ENCODE peak calls at places on chromosomes 4 and X, in six cellular contexts. T is OCI-LY7; V is left ventricle myocardium inferior; F is dorsolateral prefrontal cortex; P is CD4-positive, alpha-beta T cell; I is nephron progenitor cell. X is an unnamed sample.

GRCh38 chr4:43330288-43330687 is 437.8 kb downstream of the GRXCR1 start:
- DNase-seq in T (no peak), V (no peak), F (no peak), P (no peak), I (no peak), X (no peak)

GRCh38 chr4:54872246-54872645 is 214.5 kb downstream of the KIT start:
- DNase-seq in T (no peak), V (no peak), F (no peak), P (no peak), I (no peak), X (no peak)

GRCh38 chr4:165347647-165348569 is 20.4 kb downstream of the MSMO1 start:
- DNase-seq in T (no peak), V (no peak), F (no peak), P (no peak), I (no peak), X (no peak)

GRCh38 chr4:10144971-10145370 is 28.4 kb upstream of the WDR1 start:
- DNase-seq in T (no peak), V (no peak), F (no peak), P (no peak), I (no peak), X (no peak)

GRCh38 chr4:71689822-71690221 is 94.1 kb downstream of the GC start:
- DNase-seq in T (no peak), V (no peak), F (no peak), P (no peak), I (no peak), X (no peak)

GRCh38 chrX:96140796-96141195 is 543.8 kb upstream of the DIAPH2 start:
- DNase-seq in T (no peak), V (no peak), F (no peak), P (no peak), I (no peak), X (no peak)

GRCh38 chr4:87024181-87024580 is 89.4 kb downstream of the AFF1 start:
- DNase-seq in T (no peak), V (no peak), F (no peak), P (no peak), I (no peak), X (no peak)

GRCh38 chr4:1065732-1066131 is 47.6 kb downstream of the RNF212 start:
- DNase-seq in T (no peak), V (no peak), F (no peak), P (no peak), I (no peak), X (no peak)

GRCh38 chrX:131747173-131747572 is 203.3 kb downstream of the OR13H1 start:
- DNase-seq in T (no peak), V (no peak), F (peak), P (peak), I (no peak), X (no peak)

GRCh38 chr4:164136181-164136616 is 617.7 kb upstream of the SMIM31 start:
- DNase-seq in T (no peak), V (no peak), F (no peak), P (no peak), I (no peak), X (no peak)

GRCh38 chr4:63563288-63564014 is 845.8 kb downstream of the TECRL start:
- DNase-seq in T (no peak), V (no peak), F (no peak), P (no peak), I (no peak), X (no peak)

GRCh38 chr4:43471950-43472349 is 579.4 kb downstream of the GRXCR1 start:
- DNase-seq in T (no peak), V (no peak), F (no peak), P (no peak), I (no peak), X (no peak)

GRCh38 chr4:54484361-54484760 is 173.4 kb upstream of the KIT start:
- DNase-seq in T (no peak), V (no peak), F (no peak), P (no peak), I (no peak), X (no peak)

GRCh38 chr4:176534566-176534965 is 214.8 kb downstream of the SPCS3 start:
- DNase-seq in T (no peak), V (no peak), F (no peak), P (no peak), I (no peak), X (no peak)

GRCh38 chr4:18691431-18692200 is 670.1 kb upstream of the LCORL start:
- DNase-seq in T (peak), V (no peak), F (no peak), P (no peak), I (peak), X (no peak)

GRCh38 chrX:123155327-123155726 is 28.8 kb upstream of the GRIA3 start:
- DNase-seq in T (no peak), V (no peak), F (no peak), P (no peak), I (no peak), X (no peak)

GRCh38 chrX:144253356-144253755 is 369.5 kb downstream of the UBE2NL start:
- DNase-seq in T (no peak), V (no peak), F (no peak), P (no peak), I (no peak), X (no peak)

GRCh38 chrX:38968344-38968743 is 167.1 kb downstream of the MID1IP1 start:
- DNase-seq in T (no peak), V (no peak), F (no peak), P (no peak), I (no peak), X (no peak)

GRCh38 chr4:2765832-2766526 is 9.8 kb upstream of the TNIP2 start:
- DNase-seq in T (no peak), V (no peak), F (no peak), P (no peak), I (no peak), X (no peak)

GRCh38 chrX:9141496-9141895 is 107.6 kb upstream of the FAM9B start:
- DNase-seq in T (no peak), V (no peak), F (no peak), P (no peak), I (no peak), X (no peak)

GRCh38 chr4:8514391-8514790 is 65.8 kb upstream of the GPR78 start:
- DNase-seq in T (no peak), V (no peak), F (no peak), P (no peak), I (no peak), X (no peak)

GRCh38 chr4:113979157-113979972 is at the start of gene ARSJ:
- DNase-seq in T (no peak), V (peak), F (peak), P (no peak), I (peak), X (peak)

GRCh38 chr4:82706349-82707000 is 92.1 kb downstream of the SCD5 start:
- DNase-seq in T (no peak), V (no peak), F (no peak), P (no peak), I (no peak), X (no peak)

GRCh38 chr4:89797117-89797516 is 39.8 kb downstream of the SNCA start:
- DNase-seq in T (no peak), V (no peak), F (no peak), P (no peak), I (no peak), X (no peak)

GRCh38 chr4:69742596-69742995 is 17.8 kb downstream of the SULT1B1 start:
- DNase-seq in T (no peak), V (no peak), F (no peak), P (no peak), I (no peak), X (no peak)

GRCh38 chr4:10157478-10158354 is 41.1 kb upstream of the WDR1 start:
- DNase-seq in T (peak), V (peak), F (peak), P (no peak), I (peak), X (peak)

GRCh38 chr4:162392938-162393337 is 229.1 kb upstream of the FSTL5 start:
- DNase-seq in T (no peak), V (no peak), F (no peak), P (no peak), I (no peak), X (no peak)

GRCh38 chrX:39133971-39134370 is 332.7 kb downstream of the MID1IP1 start:
- DNase-seq in T (peak), V (no peak), F (no peak), P (peak), I (no peak), X (peak)

GRCh38 chr4:113122066-113122465 is 72.6 kb downstream of the ANK2 start:
- DNase-seq in T (no peak), V (no peak), F (no peak), P (no peak), I (no peak), X (no peak)

GRCh38 chr4:145843148-145843547 is 95.5 kb downstream of the ZNF827 start:
- DNase-seq in T (no peak), V (no peak), F (no peak), P (no peak), I (no peak), X (no peak)

GRCh38 chrX:52839137-52839536 is 28.1 kb downstream of the XAGE5 start:
- DNase-seq in T (no peak), V (no peak), F (no peak), P (no peak), I (no peak), X (no peak)

GRCh38 chr4:11585506-11585905 is 156.8 kb upstream of the HS3ST1 start:
- DNase-seq in T (no peak), V (no peak), F (no peak), P (no peak), I (no peak), X (no peak)

GRCh38 chr4:81142744-81143143 is 72.3 kb downstream of the PRKG2 start:
- DNase-seq in T (no peak), V (no peak), F (no peak), P (no peak), I (no peak), X (no peak)

GRCh38 chrX:154458954-154459829 is 1.1 kb downstream of the PLXNA3 start:
- DNase-seq in T (peak), V (peak), F (no peak), P (no peak), I (no peak), X (peak)

GRCh38 chrX:68914337-68914989 is 85.6 kb downstream of the EFNB1 start:
- DNase-seq in T (no peak), V (no peak), F (no peak), P (no peak), I (peak), X (no peak)

GRCh38 chr4:26377352-26378311 is 56.8 kb downstream of the RBPJ start:
- DNase-seq in T (no peak), V (no peak), F (no peak), P (no peak), I (no peak), X (no peak)

GRCh38 chr4:88352062-88352461 is 26.6 kb upstream of the HERC6 start:
- DNase-seq in T (no peak), V (no peak), F (no peak), P (no peak), I (no peak), X (no peak)
- TF ChIP-seq CTCF in T (no peak), V (no peak), F (no peak), P (no peak), I (no peak), X (no peak)

GRCh38 chrX:24676403-24677024 is 17.2 kb upstream of the POLA1 start:
- DNase-seq in T (peak), V (no peak), F (no peak), P (no peak), I (peak), X (peak)
- TF ChIP-seq CTCF in T (peak), V (peak), F (peak), P (peak), I (peak), X (peak)

DNA sequence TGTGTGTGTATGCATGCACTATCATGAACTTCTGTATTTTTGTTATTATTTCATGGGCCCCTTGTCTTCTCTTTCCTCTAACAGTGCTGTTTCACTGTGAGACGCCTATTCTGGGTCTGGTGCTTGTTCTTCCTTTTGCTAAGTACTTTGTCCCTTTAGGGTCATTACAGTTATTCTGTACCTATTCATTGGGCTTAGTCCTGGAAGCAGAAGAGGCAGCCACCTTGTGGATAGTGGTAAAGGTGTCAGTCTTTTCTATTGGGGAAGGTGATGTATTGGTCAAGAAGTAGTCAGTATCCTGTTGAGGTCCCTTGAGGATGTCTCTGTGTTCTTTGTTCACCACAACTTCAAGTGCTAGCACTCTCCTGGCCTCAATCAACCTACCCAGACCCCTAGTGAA is 593.7 kb downstream of the SPRY1 start:
- DNase-seq in T (no peak), V (no peak), F (no peak), P (no peak), I (no peak), X (no peak)
- TF ChIP-seq CTCF in T (no peak), V (no peak), F (no peak), P (no peak), I (no peak), X (no peak)

DNA sequence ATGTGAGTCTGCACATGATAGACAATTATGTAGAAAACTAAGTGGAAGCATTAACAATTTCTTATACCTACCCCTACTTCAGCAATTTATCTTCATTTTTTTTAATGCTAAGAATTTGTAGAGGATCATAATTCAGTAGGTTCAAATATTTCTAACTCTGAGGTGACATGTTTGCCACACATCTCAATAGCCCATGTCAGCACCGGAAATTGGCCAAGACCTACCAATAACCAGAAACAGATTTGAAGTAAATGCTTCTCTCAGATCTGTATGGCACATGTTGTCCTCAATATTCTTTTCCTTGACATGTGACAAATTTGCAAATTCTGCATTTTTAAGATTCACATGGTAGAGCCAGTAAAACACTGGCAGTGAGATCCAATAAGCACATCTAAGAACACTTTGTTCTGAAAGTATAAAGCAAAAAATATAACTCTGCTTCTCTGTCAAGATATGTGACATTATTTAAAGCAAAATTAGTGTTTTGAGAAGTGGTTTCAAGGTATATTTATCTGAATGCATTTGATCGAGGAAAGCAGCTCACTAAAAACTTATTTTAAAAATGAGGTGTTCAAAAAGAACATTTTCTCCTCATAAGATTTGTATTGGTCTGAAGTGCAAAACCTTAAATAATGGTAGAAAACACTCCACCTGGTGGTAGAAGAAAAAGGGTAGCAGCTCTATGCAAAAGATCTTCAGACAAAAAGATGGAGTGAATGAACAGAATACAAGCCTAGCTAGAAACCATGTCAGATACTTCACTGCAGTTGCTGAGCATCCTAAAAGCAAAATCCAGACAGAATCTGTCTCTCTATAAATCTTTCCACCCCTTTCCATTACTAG is 513.9 kb upstream of the FAM241A start:
- DNase-seq in T (peak), V (no peak), F (no peak), P (no peak), I (no peak), X (no peak)
- TF ChIP-seq CTCF in T (peak), V (peak), F (peak), P (no peak), I (peak), X (no peak)

DNA sequence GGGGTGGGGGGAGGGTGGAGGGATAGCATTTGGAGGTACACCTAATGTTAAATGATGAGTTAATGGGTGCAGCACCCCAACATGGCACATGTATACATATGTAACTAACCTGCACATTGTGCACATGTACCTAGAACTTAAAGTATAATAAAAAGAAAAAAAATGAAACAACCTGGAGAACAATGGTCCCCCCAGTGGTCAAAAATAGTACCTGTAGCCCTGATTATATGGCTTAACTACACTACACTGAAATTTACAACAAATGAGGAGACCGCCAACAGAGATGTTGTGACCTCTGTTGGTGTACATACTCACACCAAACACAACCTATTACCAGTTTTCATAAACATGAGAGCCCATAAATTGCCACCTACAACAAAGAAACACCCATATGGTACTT is 7.3 kb upstream of the MAGEE1 start:
- DNase-seq in T (peak), V (no peak), F (no peak), P (no peak), I (no peak), X (no peak)
- TF ChIP-seq CTCF in T (peak), V (peak), F (no peak), P (no peak), I (no peak), X (no peak)

DNA sequence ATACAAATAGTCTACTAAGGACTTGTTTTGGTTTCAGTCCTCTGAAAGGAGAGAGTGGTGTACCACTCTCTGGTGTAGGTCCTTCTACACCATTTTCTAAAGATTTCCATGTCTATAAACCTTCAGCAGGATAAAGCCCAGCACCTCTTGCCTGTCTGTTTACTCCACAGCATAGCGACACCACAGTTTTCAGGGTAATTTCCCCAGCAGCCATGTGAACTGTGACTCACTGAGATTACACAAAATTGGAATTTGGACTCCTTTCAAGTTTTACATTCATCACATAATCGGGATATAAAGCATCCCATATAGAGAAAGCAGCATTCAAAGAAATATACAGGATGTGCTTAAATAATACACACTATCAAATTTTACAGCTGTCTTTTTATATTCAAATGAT is 229.6 kb downstream of the PRDM5 start:
- DNase-seq in T (no peak), V (no peak), F (no peak), P (no peak), I (no peak), X (no peak)
- TF ChIP-seq CTCF in T (no peak), V (no peak), F (no peak), P (no peak), I (no peak), X (no peak)

DNA sequence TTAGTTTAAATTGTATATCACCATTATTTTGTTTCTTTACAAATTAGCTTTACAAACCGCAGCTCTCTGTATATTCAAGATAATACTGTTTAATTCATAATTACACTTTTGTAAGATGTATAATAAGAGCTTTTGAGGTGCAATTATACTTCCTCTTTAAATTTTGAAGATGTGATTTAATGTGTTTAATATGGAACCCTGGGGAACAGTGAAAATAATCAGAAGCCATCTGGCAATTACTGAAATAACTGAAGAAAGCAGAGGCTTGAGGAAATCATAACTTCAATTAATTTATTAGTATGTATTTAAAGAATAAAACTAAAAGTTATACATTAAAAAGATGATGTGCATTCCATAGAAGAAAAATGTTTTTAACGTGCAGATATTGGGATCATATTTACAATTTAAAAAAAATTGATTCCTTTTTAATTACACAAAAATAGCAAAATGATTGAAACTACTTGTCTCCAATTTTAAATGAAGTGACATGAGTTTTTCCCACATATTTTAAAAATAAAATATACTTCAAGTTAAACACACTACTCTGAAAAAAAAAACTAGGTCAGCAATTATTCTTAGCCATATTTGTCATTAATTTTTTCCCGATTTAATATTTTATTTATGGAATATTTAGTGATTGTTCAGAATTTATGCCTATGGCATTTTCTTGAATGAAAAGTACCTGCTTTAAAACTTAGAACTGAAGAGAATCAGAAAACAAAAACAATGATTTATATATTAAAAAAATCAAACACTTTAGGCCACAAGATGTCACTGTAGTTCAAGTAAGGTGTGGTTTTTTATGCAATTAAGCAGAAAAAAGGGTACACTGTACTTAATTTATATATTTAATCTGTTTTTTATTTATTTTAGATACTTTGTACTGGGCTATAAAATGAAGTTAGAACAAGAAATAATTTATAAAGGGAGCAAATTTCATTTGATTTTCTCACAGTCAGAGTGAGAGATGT is 942.7 kb upstream of the NDST4 start:
- DNase-seq in T (peak), V (no peak), F (no peak), P (no peak), I (no peak), X (no peak)
- TF ChIP-seq CTCF in T (peak), V (no peak), F (no peak), P (no peak), I (peak), X (no peak)

GRCh38 chr4:88054909-88055308 is 47.5 kb downstream of the PKD2 start:
- DNase-seq in T (peak), V (no peak), F (no peak), P (no peak), I (peak), X (peak)
- TF ChIP-seq CTCF in T (no peak), V (peak), F (no peak), P (no peak), I (peak), X (no peak)

X was measured in activated CD8-positive, alpha-beta T cell treated with anti-CD3 and anti-CD28 coated beads for 36 hours.